ENCODE peak calls at places on chromosomes 5 and 9, in nine cellular contexts. V, G, O, R, Z, B, X, P and J are unnamed samples.

GRCh38 chr9:126203313-126203712 is 123.3 kb upstream of the MVB12B start:
- DNase-seq in V (no peak), G (no peak), O (no peak), R (no peak), Z (no peak), B (no peak), X (peak), P (no peak), J (no peak)

GRCh38 chr5:504326-505148 is 19.7 kb downstream of the SLC9A3 start:
- DNase-seq in V (no peak), G (no peak), O (peak), R (no peak), Z (no peak), B (no peak), X (no peak), P (no peak), J (no peak)

GRCh38 chr9:99485461-99485860 is 263.4 kb downstream of the SEC61B start:
- DNase-seq in V (no peak), G (no peak), O (no peak), R (no peak), Z (no peak), B (no peak), X (no peak), P (no peak), J (peak)

GRCh38 chr5:90134892-90135291 is 274.7 kb downstream of the CETN3 start:
- DNase-seq in V (no peak), G (no peak), O (no peak), R (peak), Z (peak), B (no peak), X (no peak), P (no peak), J (peak)

GRCh38 chr9:69885931-69886330 is 65.3 kb downstream of the CFAP95 start:
- DNase-seq in V (no peak), G (no peak), O (no peak), R (peak), Z (no peak), B (no peak), X (no peak), P (no peak), J (peak)

GRCh38 chr9:31848505-31849285 is 535.7 kb upstream of the ACO1 start:
- DNase-seq in V (peak), G (no peak), O (no peak), R (peak), Z (no peak), B (no peak), X (peak), P (no peak), J (no peak)

GRCh38 chr5:159207616-159208507 is 1.5 kb downstream of the RNF145 start:
- DNase-seq in V (peak), G (peak), O (peak), R (peak), Z (peak), B (peak), X (peak), P (peak), J (peak)

GRCh38 chr5:5436206-5436765 is 13.8 kb downstream of the ICE1 start:
- DNase-seq in V (no peak), G (no peak), O (no peak), R (no peak), Z (no peak), B (no peak), X (no peak), P (no peak), J (no peak)

GRCh38 chr5:60842859-60843692 is 993 bp downstream of the ELOVL7 start:
- DNase-seq in V (no peak), G (peak), O (peak), R (no peak), Z (peak), B (no peak), X (peak), P (peak), J (peak)

GRCh38 chr5:94181940-94182339 is 436.5 kb downstream of the KIAA0825 start:
- DNase-seq in V (peak), G (peak), O (no peak), R (no peak), Z (peak), B (peak), X (peak), P (no peak), J (peak)

GRCh38 chr9:93122721-93123221 is 11.3 kb downstream of the NINJ1 start:
- DNase-seq in V (no peak), G (no peak), O (no peak), R (no peak), Z (peak), B (no peak), X (no peak), P (no peak), J (no peak)

GRCh38 chr5:21858441-21858840 is 994.7 kb downstream of the CDH12 start:
- DNase-seq in V (no peak), G (no peak), O (no peak), R (no peak), Z (no peak), B (no peak), X (no peak), P (no peak), J (no peak)

GRCh38 chr5:138950411-138951011 is 75.4 kb upstream of the LRRTM2 start:
- DNase-seq in V (no peak), G (no peak), O (no peak), R (no peak), Z (no peak), B (no peak), X (no peak), P (no peak), J (no peak)

GRCh38 chr9:3963266-3964019 is 336.4 kb downstream of the GLIS3 start:
- DNase-seq in V (no peak), G (no peak), O (no peak), R (peak), Z (peak), B (no peak), X (no peak), P (no peak), J (peak)

GRCh38 chr5:171318026-171318425 is 9.0 kb downstream of the TLX3 start:
- DNase-seq in V (no peak), G (peak), O (no peak), R (no peak), Z (no peak), B (no peak), X (peak), P (no peak), J (no peak)

GRCh38 chr5:28499764-28500290 is 1461.4 kb upstream of the CDH9 start:
- DNase-seq in V (no peak), G (no peak), O (no peak), R (peak), Z (no peak), B (no peak), X (no peak), P (no peak), J (no peak)

GRCh38 chr9:224540-225520 is 10.2 kb downstream of the DOCK8 start:
- DNase-seq in V (no peak), G (no peak), O (no peak), R (peak), Z (peak), B (no peak), X (no peak), P (no peak), J (peak)

GRCh38 chr9:70491798-70492736 is 77.6 kb upstream of the KLF9 start:
- DNase-seq in V (no peak), G (no peak), O (no peak), R (peak), Z (no peak), B (no peak), X (no peak), P (no peak), J (no peak)

GRCh38 chr9:99012957-99013512 is 69.3 kb downstream of the COL15A1 start:
- DNase-seq in V (no peak), G (no peak), O (no peak), R (no peak), Z (no peak), B (no peak), X (no peak), P (no peak), J (peak)

GRCh38 chr5:167870055-167870454 is 421.4 kb upstream of the WWC1 start:
- DNase-seq in V (no peak), G (no peak), O (no peak), R (no peak), Z (no peak), B (no peak), X (no peak), P (no peak), J (peak)

GRCh38 chr9:70435948-70436347 is 21.5 kb upstream of the KLF9 start:
- DNase-seq in V (no peak), G (no peak), O (no peak), R (peak), Z (peak), B (no peak), X (no peak), P (no peak), J (peak)

GRCh38 chr9:133683494-133684460 is 47.6 kb downstream of the DBH start:
- DNase-seq in V (no peak), G (no peak), O (peak), R (no peak), Z (no peak), B (peak), X (no peak), P (no peak), J (peak)

GRCh38 chr9:27019589-27019988 is 14.1 kb upstream of the LRRC19 start:
- DNase-seq in V (no peak), G (no peak), O (no peak), R (peak), Z (no peak), B (no peak), X (no peak), P (no peak), J (peak)

GRCh38 chr5:3511774-3512173 is 83.9 kb upstream of the IRX1 start:
- DNase-seq in V (no peak), G (no peak), O (no peak), R (no peak), Z (no peak), B (no peak), X (no peak), P (no peak), J (no peak)

GRCh38 chr5:181260720-181261319 is at the start of gene TRIM52:
- DNase-seq in V (peak), G (peak), O (peak), R (peak), Z (peak), B (peak), X (peak), P (peak), J (peak)

GRCh38 chr9:126453156-126453963 is 126.7 kb downstream of the MVB12B start:
- DNase-seq in V (no peak), G (peak), O (no peak), R (no peak), Z (no peak), B (no peak), X (no peak), P (no peak), J (no peak)

GRCh38 chr9:124818431-124819281 is 34.6 kb upstream of the WDR38 start:
- DNase-seq in V (peak), G (no peak), O (peak), R (peak), Z (peak), B (peak), X (peak), P (no peak), J (peak)

GRCh38 chr5:125612356-125613149 is 810.7 kb upstream of the GRAMD2B start:
- DNase-seq in V (no peak), G (no peak), O (no peak), R (no peak), Z (no peak), B (no peak), X (no peak), P (no peak), J (no peak)

GRCh38 chr5:149937610-149938009 is 7.0 kb downstream of the PDE6A start:
- DNase-seq in V (no peak), G (no peak), O (no peak), R (peak), Z (no peak), B (no peak), X (no peak), P (no peak), J (peak)

GRCh38 chr9:96612105-96612965 is 7.3 kb downstream of the CDC14B start:
- DNase-seq in V (no peak), G (peak), O (peak), R (peak), Z (peak), B (no peak), X (peak), P (no peak), J (peak)

GRCh38 chr9:127530206-127530941 is 79.1 kb downstream of the LRSAM1 start:
- DNase-seq in V (no peak), G (no peak), O (no peak), R (no peak), Z (no peak), B (no peak), X (no peak), P (no peak), J (no peak)

GRCh38 chr9:2666569-2666968 is 45.0 kb downstream of the VLDLR start:
- DNase-seq in V (no peak), G (no peak), O (no peak), R (no peak), Z (no peak), B (no peak), X (no peak), P (no peak), J (no peak)

GRCh38 chr9:1053848-1054365 is 3.8 kb downstream of the DMRT2 start:
- DNase-seq in V (no peak), G (no peak), O (no peak), R (no peak), Z (no peak), B (no peak), X (peak), P (no peak), J (no peak)

GRCh38 chr9:12464910-12465512 is 228.2 kb upstream of the TYRP1 start:
- DNase-seq in V (no peak), G (peak), O (peak), R (peak), Z (peak), B (peak), X (peak), P (peak), J (peak)

GRCh38 chr9:126287467-126287866 is 39.2 kb upstream of the MVB12B start:
- DNase-seq in V (no peak), G (no peak), O (no peak), R (no peak), Z (no peak), B (no peak), X (no peak), P (no peak), J (no peak)

GRCh38 chr9:91179237-91180138 is 182.2 kb downstream of the AUH start:
- DNase-seq in V (no peak), G (no peak), O (no peak), R (peak), Z (no peak), B (no peak), X (no peak), P (no peak), J (peak)

GRCh38 chr5:160289721-160290120 is 22.6 kb downstream of the CCNJL start:
- DNase-seq in V (no peak), G (no peak), O (no peak), R (no peak), Z (no peak), B (no peak), X (peak), P (no peak), J (no peak)

GRCh38 chr9:1013018-1013417 is 36.6 kb downstream of the DMRT3 start:
- DNase-seq in V (no peak), G (no peak), O (no peak), R (no peak), Z (no peak), B (peak), X (no peak), P (no peak), J (no peak)

GRCh38 chr5:57664700-57665099 is 182.1 kb upstream of the ACTBL2 start:
- DNase-seq in V (no peak), G (no peak), O (no peak), R (no peak), Z (no peak), B (no peak), X (no peak), P (no peak), J (no peak)
- TF ChIP-seq EZH2phosphoT487 in V (no peak), G (no peak), O (no peak), R (no peak), Z (no peak), B (no peak), X (no peak), P (no peak), J (no peak)

GRCh38 chr9:75918909-75919308 is 28.4 kb downstream of the PCSK5 start:
- DNase-seq in V (no peak), G (no peak), O (no peak), R (no peak), Z (no peak), B (no peak), X (no peak), P (no peak), J (no peak)

GRCh38 chr9:75927351-75927750 is 36.9 kb downstream of the PCSK5 start:
- DNase-seq in V (no peak), G (no peak), O (no peak), R (no peak), Z (no peak), B (no peak), X (no peak), P (no peak), J (no peak)

GRCh38 chr9:75918154-75918553 is 27.7 kb downstream of the PCSK5 start:
- DNase-seq in V (peak), G (no peak), O (no peak), R (no peak), Z (no peak), B (no peak), X (no peak), P (no peak), J (no peak)

DNA sequence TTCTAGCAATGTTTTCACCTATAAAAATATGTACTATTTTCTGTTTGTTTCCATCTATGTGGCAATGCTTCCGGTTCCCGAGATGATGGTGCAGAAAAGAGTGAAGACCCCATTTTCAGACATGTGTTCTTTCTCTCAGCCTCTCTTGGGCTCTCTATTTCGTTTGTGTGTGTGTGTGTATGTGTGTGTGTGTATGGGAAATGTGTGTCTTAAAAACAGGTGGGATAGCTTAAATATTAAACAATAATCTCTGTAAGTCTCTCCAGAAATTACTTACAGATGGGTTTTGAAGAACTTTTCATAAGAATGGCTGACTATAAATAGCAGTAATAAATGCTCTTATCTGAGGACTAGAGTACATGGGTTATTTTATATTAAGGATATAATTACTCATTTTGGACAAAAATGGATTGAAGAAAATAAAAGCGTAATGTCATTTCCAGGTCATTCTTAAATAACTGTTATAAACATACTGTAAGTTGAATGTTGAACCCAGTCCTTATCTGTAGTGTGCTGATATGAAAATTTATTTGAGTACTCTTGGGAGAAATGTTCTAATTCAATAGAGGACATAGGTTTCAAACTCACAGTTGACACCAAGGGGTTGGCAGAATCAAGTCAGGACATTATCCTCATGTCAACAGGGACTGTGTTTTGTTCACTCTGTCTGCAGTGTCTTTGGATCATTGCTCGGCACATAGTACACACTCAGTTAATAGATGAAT is 31.1 kb downstream of the PCSK5 start:
- DNase-seq in V (no peak), G (no peak), O (no peak), R (no peak), Z (no peak), B (no peak), X (no peak), P (no peak), J (no peak)
- H3K4me2 ChIP-seq in V (no peak), G (no peak), O (no peak), R (no peak), Z (no peak), B (no peak), X (no peak), P (no peak), J (no peak)

DNA sequence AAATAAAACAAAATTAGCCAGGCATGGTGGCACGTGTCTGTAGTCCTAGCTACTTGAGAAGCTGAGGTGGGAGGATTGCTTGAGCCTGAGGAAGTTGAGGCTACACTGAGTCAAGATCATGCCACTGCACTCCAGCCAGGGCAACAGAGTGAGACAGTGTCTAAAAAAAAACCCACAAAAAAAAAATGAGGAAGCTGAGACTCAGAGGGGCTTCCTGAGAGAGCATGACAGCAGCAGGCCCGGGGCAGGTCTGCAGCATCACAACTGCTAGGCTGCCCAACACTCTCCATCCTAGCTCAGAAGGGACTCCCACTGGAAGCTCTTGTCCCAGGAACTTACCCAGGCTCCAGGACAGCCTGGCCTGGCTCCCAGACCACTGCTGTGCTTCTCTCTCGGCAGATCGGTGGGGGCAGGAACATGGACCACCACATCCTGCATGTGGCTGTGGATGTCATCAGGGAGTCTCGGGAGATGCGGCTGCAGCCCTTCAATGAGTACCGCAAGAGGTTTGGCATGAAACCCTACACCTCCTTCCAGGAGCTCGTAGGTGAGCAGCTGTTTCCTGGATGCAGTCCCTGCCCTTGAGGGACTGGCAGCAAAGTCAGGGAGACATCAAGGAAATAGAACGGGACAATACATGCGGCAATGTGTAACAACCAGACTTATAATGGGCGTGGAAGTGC is 19.1 kb downstream of the PTGS1 start:
- DNase-seq in V (no peak), G (no peak), O (no peak), R (peak), Z (no peak), B (peak), X (peak), P (no peak), J (no peak)
- TF ChIP-seq EZH2phosphoT487 in V (no peak), G (no peak), O (no peak), R (no peak), Z (no peak), B (no peak), X (no peak), P (no peak), J (no peak)

GRCh38 chr5:177984565-177985166 is 11.4 kb downstream of the PROP1 start:
- DNase-seq in V (no peak), G (no peak), O (no peak), R (no peak), Z (no peak), B (no peak), X (peak), P (no peak), J (peak)

GRCh38 chr5:177985430-177986040 is 10.5 kb downstream of the PROP1 start:
- DNase-seq in V (no peak), G (no peak), O (no peak), R (no peak), Z (no peak), B (no peak), X (peak), P (no peak), J (no peak)

GRCh38 chr5:177982072-177982727 is 13.8 kb downstream of the PROP1 start:
- DNase-seq in V (peak), G (peak), O (peak), R (peak), Z (no peak), B (peak), X (peak), P (no peak), J (peak)

GRCh38 chr5:177982956-177983355 is 13.1 kb downstream of the PROP1 start:
- DNase-seq in V (no peak), G (no peak), O (no peak), R (no peak), Z (no peak), B (no peak), X (no peak), P (no peak), J (no peak)

DNA sequence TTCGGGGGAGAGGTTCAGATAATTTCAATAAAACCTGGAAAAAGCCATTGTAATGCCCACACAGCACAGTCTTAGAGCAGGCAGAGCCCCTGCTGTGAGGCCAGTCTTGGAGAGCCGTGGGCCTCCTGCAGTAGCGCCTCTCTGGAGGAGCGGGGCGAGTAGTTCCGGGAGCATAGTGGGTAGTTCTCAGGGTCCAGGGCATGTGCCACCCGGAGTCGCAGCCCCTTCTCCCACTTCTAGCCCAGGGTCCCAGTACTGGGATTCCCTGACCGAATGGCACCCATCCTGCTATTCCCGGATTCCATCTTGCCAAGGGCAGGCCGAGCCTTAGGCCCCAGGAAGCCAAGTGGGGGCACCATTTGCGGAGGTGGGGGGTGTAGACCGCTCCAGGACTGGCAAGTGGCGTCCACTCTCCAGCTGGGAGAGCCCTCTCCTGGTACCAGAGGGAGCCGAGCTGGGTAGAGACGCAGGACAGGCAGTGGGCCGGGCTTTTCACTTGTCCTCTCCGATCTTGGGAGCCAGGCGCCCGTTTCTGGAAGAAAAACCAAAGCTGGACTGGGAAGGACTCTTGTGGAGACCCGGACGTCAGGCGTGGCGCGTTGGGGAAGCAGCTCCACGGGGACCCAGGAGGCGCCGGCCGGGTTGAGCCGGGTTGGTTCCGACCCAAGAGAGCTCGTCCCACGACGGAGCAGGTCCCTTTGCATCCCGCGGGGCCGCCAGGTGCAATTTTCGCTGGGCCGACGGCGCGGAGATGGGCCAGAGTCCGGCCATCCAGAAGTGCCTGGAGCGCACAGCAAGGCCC is 12.1 kb downstream of the PROP1 start:
- DNase-seq in V (no peak), G (no peak), O (no peak), R (no peak), Z (no peak), B (no peak), X (no peak), P (no peak), J (no peak)
- H3K4me2 ChIP-seq in V (no peak), G (no peak), O (no peak), R (no peak), Z (no peak), B (no peak), X (peak), P (no peak), J (no peak)